ENCODE peak calls at places on chromosomes 3 and 15, in nine cellular contexts. F is heart left ventricle; E is stomach; D is effector memory CD4-positive, alpha-beta T cell; I is SK-N-SH; Y is thoracic aorta; J is heart right ventricle; T is right lobe of liver; S is colonic mucosa. G is an unnamed sample.

GRCh38 chr15:35560258-35560657 is 14.3 kb upstream of the DPH6 start:
- DNase-seq in Y (no peak), J (no peak), I (no peak), S (no peak), F (no peak), D (no peak), T (no peak), E (no peak), G (no peak)

GRCh38 chr15:46854559-46854958 is 862.7 kb upstream of the SEMA6D start:
- DNase-seq in S (no peak), I (no peak), F (no peak), T (no peak), E (no peak), Y (no peak), D (no peak), J (no peak), G (no peak)

GRCh38 chr3:170815340-170815739 is 54.7 kb downstream of the RPL22L1 start:
- DNase-seq in T (no peak), Y (no peak), S (peak; percentile 29), J (no peak), E (peak; percentile 62), F (no peak), I (no peak), D (no peak), G (no peak)

GRCh38 chr3:196638922-196639516 is 475 bp upstream of the NRROS start:
- DNase-seq in Y (no peak), T (no peak), I (no peak), S (no peak), D (no peak), J (no peak), E (no peak), F (no peak), G (peak; percentile 24)

GRCh38 chr3:128584412-128585020 is 66.1 kb downstream of the RPN1 start:
- DNase-seq in E (peak; percentile 71), I (peak; percentile 94), D (no peak), J (peak; percentile 75), T (peak; percentile 72), Y (peak; percentile 5), F (peak; percentile 84), S (peak; percentile 72), G (no peak)

GRCh38 chr15:36571301-36571700 is 8.1 kb upstream of the CDIN1 start:
- DNase-seq in I (no peak), S (no peak), D (no peak), J (no peak), E (no peak), T (no peak), Y (no peak), F (no peak), G (no peak)

GRCh38 chr3:161770532-161771386 is 274.2 kb downstream of the OTOL1 start:
- DNase-seq in F (no peak), D (no peak), Y (no peak), J (no peak), T (no peak), E (no peak), S (no peak), I (no peak), G (no peak)

GRCh38 chr3:126753191-126754160 is 49.4 kb downstream of the CHCHD6 start:
- DNase-seq in S (no peak), J (no peak), E (no peak), D (no peak), Y (no peak), T (no peak), I (no peak), F (no peak), G (no peak)

GRCh38 chr3:31615071-31615875 is 82.5 kb downstream of the STT3B start:
- DNase-seq in F (no peak), S (no peak), J (no peak), T (no peak), Y (no peak), D (no peak), I (no peak), E (no peak), G (no peak)

GRCh38 chr3:146077181-146077580 is 83.8 kb downstream of the PLOD2 start:
- DNase-seq in E (no peak), D (no peak), Y (no peak), S (no peak), J (no peak), T (no peak), F (no peak), I (no peak), G (no peak)

GRCh38 chr3:139110072-139110830 is 65.6 kb upstream of the PRR23C start:
- DNase-seq in T (peak; percentile 88), E (no peak), J (peak; percentile 41), I (no peak), S (peak; percentile 69), F (peak; percentile 55), Y (no peak), D (no peak), G (no peak)

GRCh38 chr3:54642147-54642546 is 285.7 kb downstream of the LRTM1 start:
- DNase-seq in Y (no peak), F (no peak), T (no peak), I (no peak), E (no peak), D (no peak), S (no peak), J (no peak), G (no peak)
- H3K27ac ChIP-seq in Y (no peak overlapping the region), F (no peak overlapping the region), T (no peak overlapping the region), I (no peak overlapping the region), E (no peak overlapping the region), D (no peak overlapping the region), S (no peak overlapping the region), J (no peak overlapping the region), G (no peak overlapping the region)

GRCh38 chr3:34783881-34784280 is 855.4 kb upstream of the ARPP21 start:
- DNase-seq in D (no peak), S (no peak), E (no peak), T (no peak), F (no peak), Y (no peak), J (no peak), I (no peak), G (no peak)
- H3K27ac ChIP-seq in D (no peak overlapping the region), S (no peak overlapping the region), E (no peak overlapping the region), T (no peak overlapping the region), F (no peak overlapping the region), Y (peak overlapping the region; percentile 70), J (no peak overlapping the region), I (no peak overlapping the region), G (no peak overlapping the region)

DNA sequence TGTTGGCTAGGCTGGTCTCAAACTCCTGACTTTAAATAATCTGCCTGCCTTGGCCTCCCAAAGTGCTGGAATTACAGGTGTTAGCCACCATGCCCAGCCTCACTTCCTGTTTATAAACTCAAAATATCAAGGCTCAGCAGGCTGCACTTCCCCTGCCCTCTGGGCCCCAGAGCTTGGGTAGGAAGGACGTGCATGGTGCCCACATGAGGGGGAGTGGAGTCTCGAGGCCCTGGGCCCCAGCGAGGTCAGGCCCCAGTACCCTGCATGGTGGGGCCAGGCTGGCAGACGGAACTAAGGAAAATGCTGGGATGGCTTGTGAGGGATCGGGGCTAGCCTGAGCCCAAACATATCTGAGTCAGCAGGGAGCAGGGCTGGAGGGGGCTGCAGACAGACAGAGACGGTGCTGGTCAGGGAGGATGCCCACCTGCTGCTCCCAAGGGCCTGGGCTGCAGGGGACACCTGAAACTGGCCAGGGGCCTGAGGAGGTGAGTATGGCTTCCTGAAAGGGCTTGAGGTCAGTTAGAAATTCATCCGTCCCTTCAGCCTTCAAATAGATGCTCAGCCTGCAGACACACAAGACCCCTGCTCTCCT is 5.1 kb downstream of the SPTBN5 start:
- DNase-seq in Y (no peak), S (no peak), J (no peak), D (no peak), T (no peak), I (no peak), E (no peak), F (no peak), G (no peak)
- H3K27ac ChIP-seq in Y (no peak overlapping the region), S (no peak overlapping the region), J (no peak overlapping the region), D (no peak overlapping the region), T (no peak overlapping the region), I (no peak overlapping the region), E (no peak overlapping the region), F (no peak overlapping the region), G (no peak overlapping the region)

GRCh38 chr3:15750143-15750542 is 47.6 kb downstream of the ANKRD28 start:
- DNase-seq in J (no peak), E (no peak), T (no peak), Y (no peak), I (no peak), S (no peak), D (no peak), F (no peak), G (no peak)

GRCh38 chr3:15743587-15744009 is 54.2 kb downstream of the ANKRD28 start:
- DNase-seq in I (no peak), S (no peak), E (no peak), T (no peak), J (no peak), F (no peak), D (no peak), Y (no peak), G (no peak)

GRCh38 chr3:15744176-15744575 is 53.6 kb downstream of the ANKRD28 start:
- DNase-seq in S (no peak), F (no peak), I (no peak), E (no peak), T (no peak), D (no peak), J (no peak), Y (no peak), G (no peak)
- H3K27ac ChIP-seq in S (no peak overlapping the region), F (no peak overlapping the region), I (no peak overlapping the region), E (no peak overlapping the region), T (no peak overlapping the region), D (no peak overlapping the region), J (no peak overlapping the region), Y (no peak overlapping the region), G (no peak overlapping the region)

GRCh38 chr15:82807920-82808633 is 1.4 kb upstream of the WHAMM start:
- DNase-seq in F (no peak), S (no peak), I (no peak), J (no peak), Y (no peak), D (no peak), E (no peak), T (no peak), G (no peak)
- H3K27ac ChIP-seq in F (peak overlapping the region; percentile 99), S (peak overlapping the region; percentile 100), I (no peak overlapping the region), J (peak overlapping the region; percentile 99), Y (no peak overlapping the region), D (no peak overlapping the region), E (no peak overlapping the region), T (no peak overlapping the region), G (peak overlapping the region; percentile 99)

GRCh38 chr3:125165189-125165947 is 47.2 kb downstream of the SLC12A8 start:
- DNase-seq in I (peak; percentile 55), T (peak; percentile 54), J (peak; percentile 50), F (peak; percentile 59), S (no peak), Y (no peak), D (no peak), E (no peak), G (no peak)

GRCh38 chr3:125163739-125164601 is 48.6 kb downstream of the SLC12A8 start:
- DNase-seq in F (no peak), I (no peak), S (peak; percentile 73), Y (no peak), D (no peak), E (peak; percentile 71), J (no peak), T (peak; percentile 53), G (no peak)

GRCh38 chr3:125157183-125157582 is 55.4 kb downstream of the SLC12A8 start:
- DNase-seq in Y (no peak), S (no peak), T (no peak), F (no peak), I (no peak), D (no peak), E (no peak), J (no peak), G (no peak)

GRCh38 chr3:125161607-125162219 is 50.8 kb downstream of the SLC12A8 start:
- DNase-seq in T (no peak), E (peak; percentile 56), I (no peak), J (peak; percentile 57), D (no peak), Y (no peak), S (peak; percentile 61), F (peak; percentile 78), G (no peak)

GRCh38 chr3:125160911-125161371 is 51.6 kb downstream of the SLC12A8 start:
- DNase-seq in J (no peak), F (no peak), I (no peak), T (no peak), S (no peak), Y (no peak), E (no peak), D (no peak), G (no peak)
- H3K27ac ChIP-seq in J (peak overlapping the region; percentile 46), F (peak overlapping the region; percentile 26), I (no peak overlapping the region), T (no peak overlapping the region), S (no peak overlapping the region), Y (no peak overlapping the region), E (no peak overlapping the region), D (no peak overlapping the region), G (no peak overlapping the region)

G was measured in CD4-positive, alpha-beta memory T cell.